ENCODE peak calls at places on chromosomes 11 and 22, in ten cellular contexts. I, Y, E, W, D, Q, B, X, U and M are unnamed samples.

GRCh38 chr11:131254254-131254653 is 116.2 kb upstream of the NTM start:
- DNase-seq in B (no peak), I (no peak), X (no peak), W (no peak), U (no peak), Q (no peak), E (no peak), D (no peak), Y (no peak), M (no peak)

GRCh38 chr11:129289350-129290040 is 86.2 kb upstream of the BARX2 start:
- DNase-seq in Y (no peak), X (no peak), E (no peak), I (no peak), Q (no peak), U (no peak), B (no peak), D (no peak), W (no peak), M (no peak)

GRCh38 chr11:77073328-77074001 is 6.7 kb downstream of the CAPN5 start:
- DNase-seq in B (no peak), U (peak; percentile 58), Y (no peak), X (peak; percentile 94), D (no peak), Q (peak; percentile 90), I (peak; percentile 96), E (peak; percentile 95), W (peak; percentile 57), M (peak; percentile 93)

GRCh38 chr22:39674536-39674935 is 104.0 kb downstream of the CACNA1I start:
- DNase-seq in U (peak; percentile 7), D (no peak), X (peak; percentile 26), B (no peak), W (no peak), I (peak; percentile 46), Q (no peak), Y (no peak), E (no peak), M (no peak)

GRCh38 chr22:30073743-30074142 is 6.5 kb upstream of the HORMAD2 start:
- DNase-seq in B (no peak), U (peak; percentile 16), Y (no peak), E (no peak), Q (no peak), I (no peak), D (no peak), X (peak; percentile 46), W (no peak), M (no peak)

GRCh38 chr11:17277024-17277584 is 565 bp downstream of the NUCB2 start:
- DNase-seq in W (no peak), Q (no peak), X (peak; percentile 63), I (peak; percentile 61), B (no peak), U (peak; percentile 44), E (no peak), D (no peak), Y (no peak), M (no peak)

GRCh38 chr22:31211504-31211861 is 615 bp upstream of the LIMK2 start:
- DNase-seq in Q (no peak), D (no peak), Y (no peak), U (no peak), W (no peak), X (no peak), E (no peak), B (no peak), I (no peak), M (no peak)

GRCh38 chr22:44047891-44048301 is 23.8 kb downstream of the PARVB start:
- DNase-seq in U (no peak), B (no peak), Y (no peak), Q (no peak), I (no peak), X (no peak), D (no peak), W (no peak), E (no peak), M (no peak)

GRCh38 chr11:94254214-94254613 is 50.2 kb upstream of the IZUMO1R start:
- DNase-seq in W (no peak), X (no peak), Y (no peak), Q (no peak), I (no peak), D (no peak), U (no peak), B (no peak), E (no peak), M (no peak)

GRCh38 chr22:46737976-46738641 is at the start of gene CERK:
- DNase-seq in U (peak; percentile 74), Q (peak; percentile 84), W (no peak), D (peak; percentile 59), Y (peak; percentile 70), I (peak; percentile 83), X (peak; percentile 62), E (peak; percentile 77), B (peak; percentile 51), M (peak; percentile 80)

GRCh38 chr11:130212431-130212961 is 52.9 kb downstream of the ST14 start:
- DNase-seq in D (no peak), Y (no peak), Q (no peak), I (no peak), B (no peak), X (no peak), U (no peak), W (no peak), E (peak; percentile 2), M (peak; percentile 51)

GRCh38 chr11:102685769-102686168 is 19.8 kb downstream of the MMP27 start:
- DNase-seq in B (no peak), U (no peak), E (no peak), Y (no peak), I (no peak), X (no peak), D (no peak), Q (no peak), W (no peak), M (no peak)

GRCh38 chr11:74318241-74318932 is 6.9 kb upstream of the P4HA3 start:
- DNase-seq in X (peak; percentile 65), Y (no peak), E (no peak), I (peak; percentile 37), D (no peak), W (no peak), B (no peak), U (no peak), Q (no peak), M (no peak)

GRCh38 chr11:115515647-115516046 is 11.4 kb upstream of the CADM1 start:
- DNase-seq in W (no peak), Q (no peak), U (no peak), E (no peak), I (no peak), B (no peak), D (no peak), X (no peak), Y (no peak), M (no peak)

GRCh38 chr11:28799316-28799715 is 691.1 kb downstream of the METTL15 start:
- DNase-seq in D (no peak), Y (no peak), W (no peak), U (peak; percentile 54), E (no peak), I (peak; percentile 16), X (no peak), Q (no peak), B (no peak), M (no peak)

GRCh38 chr11:69390561-69390960 is 90.9 kb upstream of the LINC01488 start:
- DNase-seq in X (no peak), D (no peak), W (peak; percentile 24), B (no peak), Y (no peak), U (no peak), I (no peak), Q (peak; percentile 15), E (no peak), M (no peak)

GRCh38 chr11:4626207-4627105 is 10.8 kb upstream of the OR51D1 start:
- DNase-seq in Q (no peak), Y (peak; percentile 18), W (no peak), X (peak; percentile 79), B (peak; percentile 87), I (peak; percentile 66), E (peak; percentile 63), U (peak; percentile 85), D (no peak), M (no peak)

GRCh38 chr11:134759314-134759713 is 347.3 kb upstream of the B3GAT1 start:
- DNase-seq in U (no peak), B (no peak), Y (no peak), D (no peak), E (no peak), I (no peak), W (no peak), Q (no peak), X (no peak), M (peak; percentile 23)

GRCh38 chr11:3104961-3105790 is 48.0 kb upstream of the CARS1 start:
- DNase-seq in D (no peak), X (no peak), W (peak; percentile 41), E (no peak), Y (no peak), Q (peak; percentile 47), B (no peak), U (no peak), I (no peak), M (peak; percentile 43)

GRCh38 chr11:43832536-43832935 is 48.1 kb upstream of the ALKBH3 start:
- DNase-seq in I (no peak), Y (no peak), W (no peak), Q (no peak), E (no peak), D (no peak), B (no peak), X (no peak), U (peak; percentile 75), M (no peak)

GRCh38 chr22:47452184-47452583 is 689.7 kb downstream of the TBC1D22A start:
- DNase-seq in I (no peak), U (no peak), B (no peak), X (no peak), Q (no peak), Y (no peak), D (no peak), W (no peak), E (no peak), M (no peak)

GRCh38 chr22:38513063-38513462 is 7.0 kb upstream of the DDX17 start:
- DNase-seq in Q (no peak), W (no peak), I (no peak), E (no peak), B (no peak), Y (peak; percentile 5), D (peak; percentile 15), U (no peak), X (no peak), M (no peak)

GRCh38 chr11:66069715-66070603 is at the start of gene PACS1:
- DNase-seq in X (peak; percentile 73), W (peak; percentile 60), U (peak; percentile 65), Y (peak; percentile 59), I (peak; percentile 88), E (peak; percentile 71), Q (peak; percentile 86), B (peak; percentile 38), D (peak; percentile 65), M (peak; percentile 70)

GRCh38 chr22:32780726-32781310 is 20.7 kb upstream of the TIMP3 start:
- DNase-seq in E (no peak), Q (no peak), X (no peak), U (no peak), I (no peak), Y (no peak), W (no peak), B (no peak), D (no peak), M (no peak)

GRCh38 chr11:112996924-112997323 is 35.7 kb downstream of the NCAM1 start:
- DNase-seq in W (no peak), X (no peak), I (no peak), B (no peak), Q (no peak), D (no peak), E (no peak), Y (no peak), U (no peak), M (no peak)

GRCh38 chr22:35809816-35810215 is 92.1 kb downstream of the APOL5 start:
- DNase-seq in W (no peak), E (no peak), B (no peak), Y (no peak), I (no peak), D (no peak), Q (no peak), X (no peak), U (no peak), M (no peak)

GRCh38 chr22:28034760-28035401 is 115.8 kb upstream of the PITPNB start:
- DNase-seq in E (peak; percentile 86), W (no peak), B (peak; percentile 85), X (peak; percentile 59), Q (peak; percentile 95), I (peak; percentile 75), Y (no peak), U (peak; percentile 36), D (peak; percentile 9), M (peak; percentile 86)

GRCh38 chr11:235998-236773 is at the start of gene SIRT3:
- DNase-seq in Q (peak; percentile 91), B (peak; percentile 85), W (peak; percentile 83), D (peak; percentile 82), X (peak; percentile 65), Y (peak; percentile 73), U (peak; percentile 89), E (peak; percentile 79), I (peak; percentile 80), M (peak; percentile 78)